ENCODE peak calls at places on chromosomes 2 and 18, in four cellular contexts. B is pulmonary artery endothelial cell, T is colonic mucosa, J is heart right ventricle. M is an unnamed sample.

GRCh38 chr2:14189929-14190328 is 442.6 kb upstream of the LRATD1 start:
- DNase-seq in B (no peak), T (no peak), J (no peak), M (no peak)

GRCh38 chr2:212970132-212970531 is 181.3 kb downstream of the IKZF2 start:
- DNase-seq in B (no peak), T (no peak), J (no peak), M (no peak)

GRCh38 chr2:69102234-69102633 is 89.3 kb downstream of the ANTXR1 start:
- DNase-seq in B (no peak), T (no peak), J (no peak), M (no peak)

GRCh38 chr2:70496819-70497218 is 56.8 kb downstream of the TGFA start:
- DNase-seq in B (no peak), T (no peak), J (no peak), M (no peak)

GRCh38 chr2:119350311-119350998 is 16.2 kb downstream of the C2orf76 start:
- DNase-seq in B (no peak), T (no peak), J (no peak), M (no peak)

GRCh38 chr2:105307146-105307545 is 22.4 kb downstream of the TGFBRAP1 start:
- DNase-seq in B (no peak), T (no peak), J (no peak), M (no peak)

GRCh38 chr2:3282056-3282998 is 95.3 kb downstream of the EIPR1 start:
- DNase-seq in B (no peak), T (no peak), J (peak), M (peak)

GRCh38 chr2:172403402-172403801 is 24.0 kb upstream of the ITGA6 start:
- DNase-seq in B (no peak), T (no peak), J (no peak), M (no peak)

GRCh38 chr2:10187661-10188060 is 65.1 kb downstream of the RRM2 start:
- DNase-seq in B (no peak), T (no peak), J (no peak), M (no peak)

GRCh38 chr18:9413586-9413985 is 61.7 kb upstream of the RALBP1 start:
- DNase-seq in B (no peak), T (no peak), J (no peak), M (no peak)